ENCODE peak calls at places on chromosome 9, in eight cellular contexts. G, V, P, C, L, F, K and T are unnamed samples.
A peak's percentile ranks its signal among the peaks of the same experiment; 100 is the strongest.

GRCh38 chr9:107389617-107390071 is 99.9 kb downstream of the KLF4 start:
- DNase-seq in G (no peak), V (peak; percentile 78), P (no peak), C (no peak), L (no peak), F (no peak), K (no peak), T (no peak)

GRCh38 chr9:137304383-137305059 is 2.5 kb upstream of the NRARP start:
- DNase-seq in G (no peak), V (peak; percentile 13), P (no peak), C (no peak), L (no peak), F (no peak), K (no peak), T (no peak)

GRCh38 chr9:126587187-126588185 is 26.2 kb upstream of the LMX1B start:
- DNase-seq in G (no peak), V (peak; percentile 70), P (no peak), C (no peak), L (no peak), F (peak; percentile 60), K (no peak), T (no peak)

GRCh38 chr9:129109504-129109903 is 1.1 kb downstream of the CRAT start:
- DNase-seq in G (no peak), V (peak; percentile 37), P (no peak), C (no peak), L (no peak), F (no peak), K (no peak), T (no peak)

GRCh38 chr9:95283678-95284077 is 33.8 kb downstream of the FANCC start:
- DNase-seq in G (no peak), V (no peak), P (no peak), C (peak; percentile 33), L (no peak), F (no peak), K (no peak), T (no peak)

GRCh38 chr9:76459691-76460635 is 981 bp downstream of the GCNT1 start:
- DNase-seq in G (no peak), V (peak; percentile 60), P (no peak), C (peak; percentile 47), L (no peak), F (no peak), K (no peak), T (no peak)

GRCh38 chr9:90659626-90660364 is 17.2 kb upstream of the DIRAS2 start:
- DNase-seq in G (no peak), V (no peak), P (no peak), C (peak; percentile 76), L (no peak), F (no peak), K (no peak), T (no peak)

GRCh38 chr9:99980578-99980977 is 74.1 kb downstream of the STX17 start:
- DNase-seq in G (no peak), V (no peak), P (no peak), C (no peak), L (no peak), F (no peak), K (no peak), T (no peak)

GRCh38 chr9:127606043-127606442 is 6.0 kb upstream of the STXBP1 start:
- DNase-seq in G (no peak), V (no peak), P (no peak), C (no peak), L (no peak), F (no peak), K (no peak), T (no peak)

GRCh38 chr9:1049641-1050040 is 516 bp upstream of the DMRT2 start:
- DNase-seq in G (no peak), V (no peak), P (no peak), C (no peak), L (no peak), F (no peak), K (no peak), T (no peak)

GRCh38 chr9:136995772-136996308 is 528 bp downstream of the CLIC3 start:
- DNase-seq in G (no peak), V (no peak), P (no peak), C (peak; percentile 81), L (no peak), F (no peak), K (no peak), T (no peak)

GRCh38 chr9:130988905-130989304 is 20.1 kb upstream of the LAMC3 start:
- DNase-seq in G (no peak), V (no peak), P (no peak), C (no peak), L (no peak), F (no peak), K (no peak), T (no peak)

GRCh38 chr9:16322849-16323248 is 547.6 kb downstream of the BNC2 start:
- DNase-seq in G (no peak), V (no peak), P (no peak), C (no peak), L (no peak), F (no peak), K (no peak), T (no peak)

GRCh38 chr9:8772302-8772701 is 972.7 kb upstream of the DMAC1 start:
- DNase-seq in G (no peak), V (no peak), P (no peak), C (no peak), L (no peak), F (no peak), K (no peak), T (no peak)

GRCh38 chr9:81535542-81536241 is 153.7 kb downstream of the TLE1 start:
- DNase-seq in G (no peak), V (peak; percentile 53), P (no peak), C (peak; percentile 9), L (no peak), F (no peak), K (no peak), T (no peak)

GRCh38 chr9:129307227-129307970 is 129.3 kb upstream of the IER5L start:
- DNase-seq in G (no peak), V (no peak), P (no peak), C (no peak), L (no peak), F (no peak), K (no peak), T (no peak)

GRCh38 chr9:134062461-134063087 is 5.3 kb downstream of the BRD3 start:
- DNase-seq in G (no peak), V (no peak), P (no peak), C (no peak), L (no peak), F (no peak), K (no peak), T (no peak)